ENCODE peak calls at places on chromosomes 5 and 9, in four cellular contexts. One of them, this sample, is unnamed.

GRCh38 chr5:87122171-87122977 is 145.3 kb upstream of the RASA1 start:
- DNase-seq in kidney epithelial cell: no peak
- DNase-seq in cardiac muscle cell: no peak
- DNase-seq in fibroblast of lung: no peak
- DNase-seq in this sample: no peak

GRCh38 chr9:136824496-136825225 is 16.9 kb downstream of the RABL6 start:
- DNase-seq in kidney epithelial cell: no peak
- DNase-seq in cardiac muscle cell: no peak
- DNase-seq in fibroblast of lung: no peak
- DNase-seq in this sample: no peak

GRCh38 chr5:5221731-5222130 is 81.6 kb downstream of the ADAMTS16 start:
- DNase-seq in kidney epithelial cell: no peak
- DNase-seq in cardiac muscle cell: peak
- DNase-seq in fibroblast of lung: peak
- DNase-seq in this sample: peak

GRCh38 chr9:89740722-89741121 is 135.9 kb downstream of the GADD45G start:
- DNase-seq in cardiac muscle cell: no peak
- DNase-seq in kidney epithelial cell: no peak
- DNase-seq in fibroblast of lung: no peak
- DNase-seq in this sample: no peak

GRCh38 chr5:89012361-89012760 is 129.4 kb upstream of the MEF2C start:
- DNase-seq in fibroblast of lung: peak
- DNase-seq in kidney epithelial cell: no peak
- DNase-seq in cardiac muscle cell: no peak
- DNase-seq in this sample: no peak

GRCh38 chr9:114167591-114168091 is 12.3 kb downstream of the COL27A1 start:
- DNase-seq in kidney epithelial cell: no peak
- DNase-seq in fibroblast of lung: no peak
- DNase-seq in cardiac muscle cell: no peak
- DNase-seq in this sample: no peak

GRCh38 chr5:116521173-116521872 is 53.3 kb downstream of the SEMA6A start:
- DNase-seq in kidney epithelial cell: no peak
- DNase-seq in cardiac muscle cell: no peak
- DNase-seq in fibroblast of lung: no peak
- DNase-seq in this sample: no peak

GRCh38 chr5:119343766-119344165 is 12.1 kb upstream of the TNFAIP8 start:
- DNase-seq in cardiac muscle cell: peak
- DNase-seq in fibroblast of lung: peak
- DNase-seq in kidney epithelial cell: no peak
- DNase-seq in this sample: no peak

GRCh38 chr5:57986746-57987145 is 473.1 kb downstream of the PLK2 start:
- DNase-seq in kidney epithelial cell: peak
- DNase-seq in fibroblast of lung: peak
- DNase-seq in cardiac muscle cell: peak
- DNase-seq in this sample: peak

GRCh38 chr9:98846081-98846480 is 38.6 kb downstream of the GALNT12 start:
- DNase-seq in cardiac muscle cell: no peak
- DNase-seq in fibroblast of lung: no peak
- DNase-seq in kidney epithelial cell: no peak
- DNase-seq in this sample: no peak

GRCh38 chr5:104016650-104017049 is 454.1 kb upstream of the NUDT12 start:
- DNase-seq in fibroblast of lung: peak
- DNase-seq in cardiac muscle cell: peak
- DNase-seq in kidney epithelial cell: no peak
- DNase-seq in this sample: peak

GRCh38 chr9:88476491-88477271 is 58.3 kb upstream of the NXNL2 start:
- DNase-seq in fibroblast of lung: peak
- DNase-seq in cardiac muscle cell: no peak
- DNase-seq in kidney epithelial cell: peak
- DNase-seq in this sample: peak

GRCh38 chr9:87579761-87580626 is 82.3 kb downstream of the DAPK1 start:
- DNase-seq in fibroblast of lung: peak
- DNase-seq in kidney epithelial cell: no peak
- DNase-seq in cardiac muscle cell: no peak
- DNase-seq in this sample: no peak

GRCh38 chr9:69104830-69105527 is 69.1 kb upstream of the TJP2 start:
- DNase-seq in kidney epithelial cell: no peak
- DNase-seq in cardiac muscle cell: no peak
- DNase-seq in fibroblast of lung: no peak
- DNase-seq in this sample: no peak

GRCh38 chr5:77867194-77867691 is 91.1 kb upstream of the TBCA start:
- DNase-seq in kidney epithelial cell: no peak
- DNase-seq in cardiac muscle cell: peak
- DNase-seq in fibroblast of lung: no peak
- DNase-seq in this sample: no peak

GRCh38 chr5:86979801-86980510 is 287.7 kb upstream of the RASA1 start:
- DNase-seq in kidney epithelial cell: peak
- DNase-seq in cardiac muscle cell: peak
- DNase-seq in fibroblast of lung: peak
- DNase-seq in this sample: peak

GRCh38 chr5:151084363-151084762 is 3.5 kb upstream of the TNIP1 start:
- DNase-seq in fibroblast of lung: no peak
- DNase-seq in kidney epithelial cell: no peak
- DNase-seq in cardiac muscle cell: peak
- DNase-seq in this sample: peak

GRCh38 chr9:110095238-110095637 is 112.7 kb downstream of the C9orf152 start:
- DNase-seq in cardiac muscle cell: peak
- DNase-seq in kidney epithelial cell: no peak
- DNase-seq in fibroblast of lung: peak
- DNase-seq in this sample: no peak

GRCh38 chr5:96146675-96147074 is 185.0 kb upstream of the ELL2 start:
- DNase-seq in kidney epithelial cell: peak
- DNase-seq in fibroblast of lung: peak
- DNase-seq in cardiac muscle cell: peak
- DNase-seq in this sample: peak

GRCh38 chr5:125501396-125501795 is 755.0 kb upstream of the ZNF608 start:
- DNase-seq in kidney epithelial cell: no peak
- DNase-seq in cardiac muscle cell: peak
- DNase-seq in fibroblast of lung: peak
- DNase-seq in this sample: no peak

GRCh38 chr9:132986586-132986985 is 8.1 kb downstream of the GFI1B start:
- DNase-seq in cardiac muscle cell: no peak
- DNase-seq in kidney epithelial cell: no peak
- DNase-seq in fibroblast of lung: peak
- DNase-seq in this sample: no peak

GRCh38 chr5:57715296-57715695 is 232.7 kb upstream of the ACTBL2 start:
- DNase-seq in kidney epithelial cell: no peak
- DNase-seq in cardiac muscle cell: no peak
- DNase-seq in fibroblast of lung: peak
- DNase-seq in this sample: no peak

GRCh38 chr5:154723740-154724505 is 31.3 kb upstream of the LARP1 start:
- DNase-seq in kidney epithelial cell: no peak
- DNase-seq in fibroblast of lung: peak
- DNase-seq in cardiac muscle cell: peak
- DNase-seq in this sample: peak

GRCh38 chr5:34929720-34930526 is 564 bp downstream of the DNAJC21 start:
- DNase-seq in fibroblast of lung: peak
- DNase-seq in kidney epithelial cell: no peak
- DNase-seq in cardiac muscle cell: peak
- DNase-seq in this sample: no peak

GRCh38 chr5:111960466-111961215 is 203.6 kb upstream of the NREP start:
- DNase-seq in kidney epithelial cell: no peak
- DNase-seq in fibroblast of lung: peak
- DNase-seq in cardiac muscle cell: peak
- DNase-seq in this sample: no peak

GRCh38 chr9:129143461-129143927 is 32.3 kb downstream of the PTPA start:
- DNase-seq in cardiac muscle cell: peak
- DNase-seq in kidney epithelial cell: no peak
- DNase-seq in fibroblast of lung: peak
- DNase-seq in this sample: no peak
- H3K4me3 ChIP-seq in cardiac muscle cell: no peak
- H3K4me3 ChIP-seq in kidney epithelial cell: peak
- H3K4me3 ChIP-seq in fibroblast of lung: no peak
- H3K4me3 ChIP-seq in this sample: no peak

GRCh38 chr9:14343948-14344547 is 30.1 kb upstream of the NFIB start:
- DNase-seq in kidney epithelial cell: no peak
- DNase-seq in cardiac muscle cell: no peak
- DNase-seq in fibroblast of lung: no peak
- DNase-seq in this sample: no peak
- H3K4me3 ChIP-seq in kidney epithelial cell: no peak
- H3K4me3 ChIP-seq in cardiac muscle cell: no peak
- H3K4me3 ChIP-seq in fibroblast of lung: peak
- H3K4me3 ChIP-seq in this sample: no peak

DNA sequence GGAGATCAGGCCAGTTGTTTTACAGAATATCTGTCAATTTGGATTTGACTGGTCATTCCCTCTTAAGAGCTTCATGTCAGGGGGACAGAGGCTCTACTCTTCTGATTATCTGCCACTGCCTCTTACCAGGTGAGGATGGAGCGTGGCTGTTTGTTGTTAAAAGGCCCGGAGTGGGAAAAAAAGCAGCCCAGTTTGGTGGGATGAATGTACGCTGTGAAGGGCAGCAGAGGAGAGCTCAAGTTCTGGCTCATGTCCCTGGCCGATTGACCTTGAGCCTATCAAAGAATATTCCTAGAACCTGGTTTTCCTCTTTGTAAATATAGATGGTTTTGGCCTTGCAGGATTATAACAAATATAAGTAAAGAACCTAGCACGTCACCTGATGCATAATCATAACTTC is 16.3 kb upstream of the SHB start:
- DNase-seq in kidney epithelial cell: no peak
- DNase-seq in fibroblast of lung: no peak
- DNase-seq in cardiac muscle cell: no peak
- DNase-seq in this sample: no peak
- H3K4me3 ChIP-seq in kidney epithelial cell: no peak
- H3K4me3 ChIP-seq in fibroblast of lung: no peak
- H3K4me3 ChIP-seq in cardiac muscle cell: no peak
- H3K4me3 ChIP-seq in this sample: no peak

GRCh38 chr5:15008911-15009310 is 137.3 kb upstream of the ANKH start:
- DNase-seq in kidney epithelial cell: no peak
- DNase-seq in fibroblast of lung: peak
- DNase-seq in cardiac muscle cell: peak
- DNase-seq in this sample: no peak
- H3K4me3 ChIP-seq in kidney epithelial cell: no peak
- H3K4me3 ChIP-seq in fibroblast of lung: no peak
- H3K4me3 ChIP-seq in cardiac muscle cell: no peak
- H3K4me3 ChIP-seq in this sample: no peak

GRCh38 chr5:9430306-9430705 is 115.6 kb downstream of the SEMA5A start:
- DNase-seq in fibroblast of lung: no peak
- DNase-seq in cardiac muscle cell: no peak
- DNase-seq in kidney epithelial cell: no peak
- DNase-seq in this sample: no peak

GRCh38 chr5:9428272-9428671 is 117.6 kb downstream of the SEMA5A start:
- DNase-seq in kidney epithelial cell: no peak
- DNase-seq in fibroblast of lung: no peak
- DNase-seq in cardiac muscle cell: no peak
- DNase-seq in this sample: no peak

GRCh38 chr5:9429691-9430215 is 116.1 kb downstream of the SEMA5A start:
- DNase-seq in fibroblast of lung: no peak
- DNase-seq in cardiac muscle cell: no peak
- DNase-seq in kidney epithelial cell: no peak
- DNase-seq in this sample: no peak

GRCh38 chr5:9431151-9431495 is 114.8 kb downstream of the SEMA5A start:
- DNase-seq in kidney epithelial cell: no peak
- DNase-seq in fibroblast of lung: no peak
- DNase-seq in cardiac muscle cell: no peak
- DNase-seq in this sample: no peak

DNA sequence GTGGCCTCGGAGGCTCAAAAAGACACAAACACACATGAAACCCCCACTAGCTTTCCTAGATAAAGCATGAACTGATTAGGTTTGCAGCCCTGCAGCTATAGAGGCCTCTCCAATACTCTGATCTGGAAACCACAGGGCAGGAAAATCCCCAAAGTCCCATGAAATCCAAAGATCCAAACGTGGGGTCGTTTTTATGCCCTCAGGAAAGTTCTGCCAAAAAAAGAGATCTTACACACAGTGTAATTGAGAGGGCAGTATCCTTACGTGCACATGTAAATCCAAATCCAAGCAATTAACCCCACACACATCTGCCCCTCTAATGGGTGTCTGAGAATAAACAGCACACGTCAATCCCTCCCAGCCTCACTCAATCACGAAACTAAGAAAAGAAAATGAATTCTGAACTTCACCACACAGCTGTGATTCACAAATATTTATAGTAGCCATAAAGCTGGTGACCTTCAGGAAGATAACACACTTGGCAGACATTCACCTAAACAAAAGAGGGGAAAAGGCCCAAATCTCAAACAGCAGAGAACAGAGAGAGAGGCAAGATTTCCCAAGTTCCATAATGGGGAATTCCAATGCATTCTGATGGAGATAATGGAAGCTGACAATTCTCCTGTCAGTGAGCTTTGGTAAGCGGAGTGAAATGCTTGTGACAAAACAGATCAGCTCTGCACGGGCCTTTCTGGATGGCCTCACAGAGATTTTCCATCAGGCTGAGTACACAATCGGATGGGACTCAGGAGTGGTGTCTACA is 114.2 kb downstream of the SEMA5A start:
- DNase-seq in cardiac muscle cell: peak
- DNase-seq in kidney epithelial cell: no peak
- DNase-seq in fibroblast of lung: peak
- DNase-seq in this sample: peak
- H3K4me3 ChIP-seq in cardiac muscle cell: no peak
- H3K4me3 ChIP-seq in kidney epithelial cell: no peak
- H3K4me3 ChIP-seq in fibroblast of lung: no peak
- H3K4me3 ChIP-seq in this sample: no peak

GRCh38 chr9:131330814-131331600 is 41.5 kb downstream of the PLPP7 start:
- DNase-seq in kidney epithelial cell: no peak
- DNase-seq in fibroblast of lung: no peak
- DNase-seq in cardiac muscle cell: peak
- DNase-seq in this sample: no peak
- H3K4me3 ChIP-seq in kidney epithelial cell: no peak
- H3K4me3 ChIP-seq in fibroblast of lung: no peak
- H3K4me3 ChIP-seq in cardiac muscle cell: no peak
- H3K4me3 ChIP-seq in this sample: no peak

DNA sequence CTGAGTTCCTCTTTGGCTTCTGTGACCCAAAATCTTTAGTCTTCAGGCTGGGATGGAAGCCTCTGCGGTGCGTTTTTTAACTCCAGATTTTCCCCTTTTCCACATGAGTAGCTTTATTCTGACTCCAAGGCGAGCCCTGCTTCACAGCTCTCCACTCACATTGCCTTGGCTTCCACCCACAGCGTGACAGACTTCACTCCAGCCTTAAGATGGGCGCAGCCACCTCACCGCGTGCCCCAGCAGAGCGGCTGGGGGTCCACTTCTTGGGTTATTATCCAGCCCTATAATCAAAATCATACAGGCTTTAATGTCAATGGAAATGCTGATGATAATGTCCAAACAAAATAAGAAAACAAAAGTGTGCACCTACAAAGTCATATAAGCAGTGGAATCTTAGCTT is 1.2 kb downstream of the EXOC3 start:
- DNase-seq in cardiac muscle cell: no peak
- DNase-seq in kidney epithelial cell: no peak
- DNase-seq in fibroblast of lung: no peak
- DNase-seq in this sample: no peak
- H3K4me3 ChIP-seq in cardiac muscle cell: peak
- H3K4me3 ChIP-seq in kidney epithelial cell: no peak
- H3K4me3 ChIP-seq in fibroblast of lung: peak
- H3K4me3 ChIP-seq in this sample: peak